ENCODE peak calls at places on chromosome 2, in five cellular contexts. One of them, this sample, is unnamed.
A peak's percentile ranks its signal among the peaks of the same experiment; 100 is the strongest.

GRCh38 chr2:203715744-203716143 is 9.3 kb downstream of the CD28 start:
- DNase-seq in HT-29: no peak
- DNase-seq in COR-L47: no peak
- DNase-seq in SJSA1: no peak
- DNase-seq in mesenchymal stem cell: no peak
- DNase-seq in this sample: no peak

GRCh38 chr2:214716811-214717560 is 92.5 kb downstream of the BARD1 start:
- DNase-seq in HT-29: no peak
- DNase-seq in COR-L47: no peak
- DNase-seq in SJSA1: no peak
- DNase-seq in mesenchymal stem cell: no peak
- DNase-seq in this sample: no peak

GRCh38 chr2:230872151-230872967 is 7.6 kb downstream of the ITM2C start:
- DNase-seq in HT-29: no peak
- DNase-seq in COR-L47: no peak
- DNase-seq in SJSA1: no peak
- DNase-seq in mesenchymal stem cell: no peak
- DNase-seq in this sample: no peak

GRCh38 chr2:17557596-17557995 is 17.1 kb downstream of the VSNL1 start:
- DNase-seq in HT-29: no peak
- DNase-seq in COR-L47: no peak
- DNase-seq in SJSA1: no peak
- DNase-seq in mesenchymal stem cell: no peak
- DNase-seq in this sample: no peak

GRCh38 chr2:149732001-149732685 is 144.6 kb upstream of the MMADHC start:
- DNase-seq in HT-29: peak; percentile 36
- DNase-seq in COR-L47: no peak
- DNase-seq in SJSA1: peak; percentile 76
- DNase-seq in mesenchymal stem cell: peak; percentile 55
- DNase-seq in this sample: no peak

GRCh38 chr2:111652038-111652437 is 232.0 kb downstream of the ANAPC1 start:
- DNase-seq in HT-29: no peak
- DNase-seq in COR-L47: no peak
- DNase-seq in SJSA1: no peak
- DNase-seq in mesenchymal stem cell: no peak
- DNase-seq in this sample: no peak

GRCh38 chr2:46136953-46137352 is 160.3 kb upstream of the EPAS1 start:
- DNase-seq in HT-29: no peak
- DNase-seq in COR-L47: no peak
- DNase-seq in SJSA1: no peak
- DNase-seq in mesenchymal stem cell: no peak
- DNase-seq in this sample: no peak

GRCh38 chr2:119644186-119644585 is 34.8 kb upstream of the TMEM177 start:
- DNase-seq in HT-29: no peak
- DNase-seq in COR-L47: no peak
- DNase-seq in SJSA1: no peak
- DNase-seq in mesenchymal stem cell: no peak
- DNase-seq in this sample: peak; percentile 72

GRCh38 chr2:107738268-107738667 is 88.4 kb upstream of the RGPD4 start:
- DNase-seq in HT-29: no peak
- DNase-seq in COR-L47: no peak
- DNase-seq in SJSA1: no peak
- DNase-seq in mesenchymal stem cell: peak; percentile 4
- DNase-seq in this sample: no peak